ENCODE peak calls at places on chromosomes 5 and 9, in four cellular contexts. G is Calu3, T is AG09319, E is mesothelial cell of epicardium. J is an unnamed sample.

GRCh38 chr5:85452322-85453025 is 1067.8 kb upstream of the EDIL3 start:
- DNase-seq in G (no peak), T (no peak), E (no peak), J (no peak)

GRCh38 chr9:96758845-96759673 is 18.8 kb downstream of the ZNF510 start:
- DNase-seq in G (no peak), T (no peak), E (no peak), J (no peak)

GRCh38 chr9:12604154-12604825 is 88.9 kb upstream of the TYRP1 start:
- DNase-seq in G (peak), T (no peak), E (no peak), J (no peak)

GRCh38 chr5:83654427-83654994 is 66.1 kb downstream of the HAPLN1 start:
- DNase-seq in G (no peak), T (no peak), E (no peak), J (no peak)

GRCh38 chr5:673140-673836 is 19.9 kb downstream of the TPPP start:
- DNase-seq in G (no peak), T (no peak), E (no peak), J (no peak)

GRCh38 chr5:132265336-132266030 is 8.0 kb downstream of the PDLIM4 start:
- DNase-seq in G (peak), T (peak), E (peak), J (no peak)

GRCh38 chr9:99726758-99727157 is 94.9 kb upstream of the NR4A3 start:
- DNase-seq in G (no peak), T (no peak), E (no peak), J (no peak)

GRCh38 chr5:174324680-174325079 is 279.2 kb downstream of the NSG2 start:
- DNase-seq in G (no peak), T (no peak), E (no peak), J (no peak)

GRCh38 chr5:89816038-89816437 is 593.5 kb downstream of the CETN3 start:
- DNase-seq in G (no peak), T (no peak), E (no peak), J (no peak)

GRCh38 chr9:8599937-8600336 is 800.4 kb upstream of the DMAC1 start:
- DNase-seq in G (no peak), T (no peak), E (no peak), J (no peak)

GRCh38 chr5:9361835-9362234 is 184.0 kb downstream of the SEMA5A start:
- DNase-seq in G (no peak), T (no peak), E (no peak), J (peak)

GRCh38 chr5:93359958-93360305 is 221.1 kb downstream of the NR2F1-AS1 start:
- DNase-seq in G (no peak), T (no peak), E (no peak), J (no peak)

GRCh38 chr9:134839441-134840125 is 41.0 kb upstream of the FCN2 start:
- DNase-seq in G (no peak), T (no peak), E (no peak), J (no peak)

DNA sequence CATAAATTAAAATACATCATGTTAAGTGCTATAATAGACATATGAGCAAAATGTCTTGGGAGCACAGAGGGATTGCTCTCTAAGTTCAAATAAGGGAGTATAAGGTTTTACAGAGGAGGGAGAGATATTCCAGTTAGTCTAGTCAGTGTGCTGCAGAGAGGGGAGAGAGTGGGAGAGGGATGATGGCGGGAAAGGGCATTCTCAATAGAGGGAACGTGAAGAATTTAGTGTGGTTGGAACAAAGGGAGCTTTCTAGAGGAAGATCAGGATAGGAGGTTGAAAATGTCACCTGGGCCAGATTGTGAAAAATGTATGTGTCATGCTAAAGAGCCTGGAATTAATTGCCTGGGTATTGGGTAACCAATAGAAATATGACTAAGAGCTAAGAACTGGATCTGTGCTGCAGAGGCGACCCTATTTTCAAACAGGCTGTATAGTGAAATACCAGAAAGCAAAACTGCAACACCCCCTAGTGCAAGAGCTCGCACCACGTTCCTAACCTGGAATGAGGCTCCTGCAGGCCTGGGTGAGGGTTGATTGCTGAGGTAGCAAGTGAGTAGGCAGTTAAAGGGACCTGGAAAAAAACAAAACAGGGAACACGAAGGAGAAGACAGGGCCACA is 791.8 kb upstream of the C9orf72 start:
- DNase-seq in G (no peak), T (no peak), E (no peak), J (no peak)
- TF ChIP-seq CTCF in G (no peak), T (no peak), E (no peak), J (no peak)

GRCh38 chr9:136930014-136930413 is 14.5 kb downstream of the FBXW5 start:
- DNase-seq in G (no peak), T (no peak), E (no peak), J (no peak)

GRCh38 chr9:136926749-136927148 is 17.8 kb downstream of the FBXW5 start:
- DNase-seq in G (no peak), T (no peak), E (no peak), J (no peak)

GRCh38 chr9:136926154-136926704 is 18.3 kb downstream of the FBXW5 start:
- DNase-seq in G (no peak), T (no peak), E (no peak), J (no peak)

GRCh38 chr9:136927343-136928261 is 16.9 kb downstream of the FBXW5 start:
- DNase-seq in G (no peak), T (no peak), E (no peak), J (no peak)

GRCh38 chr9:136928591-136928990 is 15.9 kb downstream of the FBXW5 start:
- DNase-seq in G (no peak), T (no peak), E (no peak), J (no peak)
- TF ChIP-seq CTCF in G (no peak), T (no peak), E (no peak), J (no peak)

DNA sequence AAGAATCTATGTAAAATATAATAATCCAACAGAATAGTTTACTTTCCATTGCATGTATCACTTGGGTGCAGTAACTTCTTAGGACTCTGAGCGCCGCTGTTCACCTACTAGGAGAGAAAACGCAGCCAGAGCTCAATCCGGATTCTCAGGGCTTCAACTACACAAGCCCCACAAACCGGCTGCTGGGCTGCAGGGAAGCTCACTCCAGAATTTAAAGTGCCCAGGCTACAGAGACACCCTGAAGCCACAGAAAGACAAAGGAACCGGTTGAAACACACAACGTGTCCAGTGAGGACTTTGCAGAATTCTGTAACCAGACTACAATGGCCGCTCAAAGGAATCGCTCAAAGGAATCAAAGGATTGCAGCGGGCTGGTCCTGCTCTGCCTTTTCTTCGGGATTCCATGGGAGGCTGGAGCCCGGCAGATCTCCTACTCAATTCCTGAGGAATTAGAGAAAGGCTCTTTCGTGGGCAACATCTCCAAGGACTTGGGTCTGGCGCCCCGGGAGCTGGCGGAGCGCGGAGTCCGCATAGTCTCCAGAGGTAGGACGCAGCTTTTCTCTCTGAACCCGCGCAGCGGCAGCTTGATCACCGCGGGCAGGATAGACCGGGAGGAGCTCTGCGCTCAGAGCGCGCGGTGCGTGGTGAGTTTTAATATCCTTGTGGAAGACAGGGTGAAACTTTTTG is at the start of gene PCDHGA10:
- DNase-seq in G (no peak), T (peak), E (peak), J (peak)
- TF ChIP-seq CTCF in G (no peak), T (peak), E (peak), J (peak)

DNA sequence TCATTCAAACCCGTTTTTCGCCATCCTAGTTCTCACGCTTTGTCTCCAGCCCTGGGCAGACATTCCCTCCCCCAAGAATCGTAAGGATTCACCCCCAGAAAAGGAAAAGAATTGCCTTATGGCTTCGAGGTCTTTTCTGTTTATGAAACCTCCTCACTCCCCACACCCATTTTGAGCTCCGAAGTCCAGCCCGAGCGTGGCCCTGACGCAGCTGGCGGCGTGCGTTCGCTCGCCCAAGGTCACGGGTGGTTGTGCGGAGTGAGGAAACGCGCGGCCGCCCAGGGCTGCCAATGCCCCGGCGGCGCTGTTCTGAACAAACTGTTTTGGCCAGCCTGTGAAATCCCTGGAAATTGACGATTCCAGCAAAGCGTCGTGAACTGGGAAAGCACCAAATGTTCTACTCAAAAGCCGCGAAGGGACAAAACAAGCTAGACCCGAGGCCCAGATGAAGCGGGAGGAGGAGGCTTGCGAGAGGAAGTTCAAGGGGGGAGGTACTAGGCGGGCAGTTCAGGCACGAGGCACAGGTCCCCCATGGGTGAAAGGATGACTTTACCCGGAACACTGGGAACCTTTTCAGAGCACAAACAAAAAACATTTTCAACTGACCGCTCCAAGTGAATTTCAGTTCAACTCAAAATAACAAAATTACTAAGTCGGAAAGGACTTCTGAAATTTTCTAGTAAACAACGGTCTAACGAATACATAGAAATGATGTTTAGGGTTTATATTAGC is 683 bp upstream of the ZFAND5 start:
- DNase-seq in G (peak), T (peak), E (peak), J (peak)
- TF ChIP-seq CTCF in G (no peak), T (peak), E (no peak), J (no peak)

DNA sequence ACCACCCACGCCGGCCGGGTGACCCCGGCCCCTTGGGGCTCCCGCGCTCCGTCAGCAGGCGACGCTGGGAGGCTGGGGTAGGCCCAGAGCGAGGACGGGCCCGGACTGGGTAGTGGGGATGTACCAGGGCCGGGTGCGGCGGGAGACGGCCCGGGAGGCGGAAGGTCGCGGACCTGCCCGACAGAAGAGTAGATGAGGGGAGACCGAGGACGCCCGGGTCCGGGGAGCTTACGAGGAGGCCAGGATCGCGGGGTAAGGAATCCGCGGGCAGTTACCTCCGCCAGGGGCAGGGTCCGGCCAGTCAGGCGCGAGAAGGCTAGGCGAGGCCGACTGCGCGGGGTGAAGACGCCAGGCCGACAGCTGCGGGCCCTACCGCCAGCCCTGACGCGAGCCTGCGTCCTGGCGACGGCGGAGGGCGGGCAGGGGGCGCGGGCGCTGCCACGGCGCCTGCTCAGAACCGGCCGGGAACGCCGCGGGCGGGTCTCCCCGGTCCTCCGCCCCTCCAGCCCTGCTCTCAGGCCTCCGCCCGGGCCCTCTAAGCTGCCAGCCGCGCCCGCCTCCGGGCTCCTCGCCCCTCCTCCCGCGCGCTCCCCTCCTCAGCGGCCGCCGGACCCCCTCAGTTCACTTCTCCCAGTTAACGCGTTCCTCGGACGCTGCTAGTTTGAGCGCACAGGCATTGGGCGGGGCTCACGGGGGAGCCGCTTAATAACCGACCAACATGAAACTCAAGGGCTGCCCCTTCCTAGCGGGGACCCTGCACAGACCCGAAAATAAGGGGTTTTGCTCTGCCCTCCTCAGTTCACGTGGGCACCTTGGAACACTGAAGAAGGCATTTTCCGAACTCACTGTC is at the start of gene CPLANE1:
- DNase-seq in G (peak), T (peak), E (peak), J (peak)
- TF ChIP-seq CTCF in G (no peak), T (no peak), E (no peak), J (peak)

J was measured in neural crest cell.